ENCODE peak calls at places on chromosomes 1 and 21, in six cellular contexts. V is transverse colon, L is left lung, M is cardiac muscle cell, H is A673, T is stomach. A is an unnamed sample. For H3K27me3, the result is how much of the 10 kb centered on the place peaks cover.

GRCh38 chr1:92315766-92316413 is 17.0 kb downstream of the RPAP2 start:
- DNase-seq in V (peak), L (no peak), M (no peak), H (no peak), T (no peak), A (no peak)

GRCh38 chr1:200075938-200076546 is 48.5 kb downstream of the NR5A2 start:
- DNase-seq in V (no peak), L (no peak), M (no peak), H (peak), T (no peak), A (peak)

GRCh38 chr21:40852563-40852962 is 5.6 kb upstream of the DSCAM start:
- DNase-seq in V (no peak), L (no peak), M (no peak), H (no peak), T (no peak), A (no peak)

GRCh38 chr1:177567393-177567792 is 396.6 kb downstream of the BRINP2 start:
- DNase-seq in V (no peak), L (no peak), M (no peak), H (peak), T (no peak), A (no peak)

GRCh38 chr1:157193219-157193618 is 55.0 kb upstream of the ETV3 start:
- DNase-seq in V (no peak), L (no peak), M (no peak), H (no peak), T (no peak), A (no peak)

GRCh38 chr1:54297596-54298283 is 97.8 kb downstream of the MRPL37 start:
- DNase-seq in V (peak), L (no peak), M (no peak), H (no peak), T (no peak), A (no peak)

GRCh38 chr21:15850645-15851044 is 120.9 kb downstream of the USP25 start:
- DNase-seq in V (no peak), L (no peak), M (no peak), H (no peak), T (no peak), A (no peak)

GRCh38 chr1:28512058-28512611 is 6.3 kb downstream of the RCC1 start:
- DNase-seq in V (no peak), L (no peak), M (no peak), H (peak), T (no peak), A (no peak)

GRCh38 chr1:178011101-178011828 is 41.4 kb upstream of the SEC16B start:
- DNase-seq in V (no peak), L (no peak), M (no peak), H (no peak), T (no peak), A (no peak)

GRCh38 chr1:54425152-54425584 is 19.0 kb upstream of the SSBP3 start:
- DNase-seq in V (peak), L (no peak), M (no peak), H (no peak), T (no peak), A (no peak)

GRCh38 chr1:145729196-145729595 is 9.9 kb downstream of the CD160 start:
- DNase-seq in V (no peak), L (no peak), M (no peak), H (no peak), T (no peak), A (no peak)

GRCh38 chr1:94246692-94247145 is 9.3 kb upstream of the ARHGAP29 start:
- DNase-seq in V (no peak), L (no peak), M (peak), H (no peak), T (no peak), A (no peak)

GRCh38 chr1:109926662-109927300 is 16.1 kb downstream of the CSF1 start:
- DNase-seq in V (no peak), L (no peak), M (no peak), H (no peak), T (peak), A (no peak)

GRCh38 chr1:109188200-109188599 is 25.5 kb upstream of the SARS1 start:
- DNase-seq in V (no peak), L (no peak), M (no peak), H (no peak), T (no peak), A (no peak)

GRCh38 chr1:111471012-111471411 is 2.8 kb upstream of the C1orf162 start:
- DNase-seq in V (peak), L (peak), M (no peak), H (no peak), T (peak), A (peak)

GRCh38 chr1:10706514-10706913 is 89.9 kb downstream of the CASZ1 start:
- DNase-seq in V (no peak), L (no peak), M (no peak), H (no peak), T (no peak), A (no peak)

GRCh38 chr1:235648954-235649721 is 446 bp downstream of the GNG4 start:
- DNase-seq in V (peak), L (peak), M (peak), H (peak), T (peak), A (no peak)

GRCh38 chr21:38921511-38922215 is 115.9 kb downstream of the ETS2 start:
- DNase-seq in V (peak), L (no peak), M (no peak), H (no peak), T (no peak), A (no peak)

DNA sequence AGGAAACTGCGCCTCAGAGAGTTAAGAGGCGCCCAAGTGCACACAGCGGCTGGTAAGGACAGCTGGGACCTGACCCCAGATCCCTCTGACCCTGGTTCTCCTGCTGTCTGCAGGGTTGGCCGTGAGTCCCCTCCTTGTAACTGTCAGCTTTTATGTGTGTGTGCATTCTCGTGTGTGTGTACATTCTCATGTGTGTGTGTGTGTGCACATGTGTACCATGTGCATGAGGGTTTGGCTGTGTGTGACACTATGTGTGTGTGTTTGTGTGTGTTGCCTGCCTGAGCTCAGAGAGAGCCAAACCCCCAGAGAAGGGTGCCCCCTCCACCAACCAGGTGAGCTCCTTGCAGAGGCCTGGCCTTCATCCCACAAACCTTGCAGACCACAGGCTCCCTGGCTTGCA is 25.9 kb upstream of the EFHD2 start:
- DNase-seq in V (no peak), L (no peak), M (no peak), H (no peak), T (no peak), A (no peak)
- H3K27me3 ChIP-seq in V (under half), L (under half), M (under half), H (under half), T (under half), A (under half)

DNA sequence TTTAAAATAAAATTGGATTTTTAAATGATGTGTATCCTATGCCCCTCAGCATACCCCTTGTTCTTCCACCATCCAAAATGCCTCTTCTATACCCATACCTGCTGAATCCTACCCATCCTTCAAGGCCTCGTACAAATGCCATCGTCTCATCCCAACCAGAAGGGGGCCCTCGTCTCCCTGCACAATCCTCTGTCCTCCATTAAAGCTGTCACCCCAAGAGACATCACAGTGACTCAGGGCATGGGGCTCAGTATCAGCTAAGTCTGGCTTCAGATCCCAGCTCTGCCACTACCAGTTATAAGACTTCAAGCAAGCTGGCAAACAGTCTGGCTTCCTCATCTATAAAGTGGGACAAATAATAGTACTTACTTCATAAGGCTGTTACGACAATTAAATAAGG is 23.8 kb downstream of the IGFN1 start:
- DNase-seq in V (no peak), L (peak), M (no peak), H (peak), T (peak), A (peak)
- TF ChIP-seq CTCF in V (no peak), L (no peak), M (no peak), H (peak), T (no peak), A (no peak)

GRCh38 chr1:21278898-21279819 is 11.1 kb downstream of the ECE1 start:
- DNase-seq in V (no peak), L (no peak), M (no peak), H (no peak), T (no peak), A (no peak)
- H3K4me3 ChIP-seq in V (no peak), L (peak), M (no peak), H (no peak), T (peak), A (no peak)

GRCh38 chr1:152997911-152998310 is 3.6 kb upstream of the SPRR3 start:
- DNase-seq in V (no peak), L (no peak), M (no peak), H (no peak), T (no peak), A (no peak)
- H3K27me3 ChIP-seq in V (under half), L (under half), M (under half), H (under half), T (under half), A (under half)

GRCh38 chr1:215888159-215888558 is 321.1 kb downstream of the KCTD3 start:
- DNase-seq in V (no peak), L (no peak), M (no peak), H (no peak), T (no peak), A (no peak)
- TF ChIP-seq CTCF in V (no peak), L (no peak), M (no peak), H (peak), T (no peak), A (no peak)

DNA sequence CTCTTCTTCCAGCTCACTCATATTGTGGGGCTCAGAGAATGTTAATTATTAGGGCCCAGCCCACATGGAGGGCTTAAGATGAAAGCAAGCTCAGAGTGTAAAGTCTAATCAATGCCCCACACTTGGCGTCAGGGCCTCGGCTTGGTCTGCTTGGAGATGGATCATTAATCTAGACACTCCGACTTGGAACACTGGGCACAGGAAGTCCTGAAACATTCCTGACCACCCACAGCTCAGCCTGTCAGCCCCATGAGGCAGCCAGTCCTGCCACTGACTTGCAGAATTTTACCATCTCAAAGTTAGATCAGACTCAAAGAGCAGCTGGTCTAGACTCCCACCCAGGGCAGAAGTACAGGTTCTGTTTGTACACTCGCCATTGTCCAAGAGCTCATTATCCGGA is 69.8 kb upstream of the TRABD2B start:
- DNase-seq in V (no peak), L (no peak), M (no peak), H (peak), T (no peak), A (no peak)
- H3K4me3 ChIP-seq in V (no peak), L (no peak), M (no peak), H (no peak), T (no peak), A (no peak)

GRCh38 chr21:44903054-44903685 is 17.5 kb downstream of the ITGB2 start:
- DNase-seq in V (no peak), L (no peak), M (no peak), H (no peak), T (no peak), A (no peak)

GRCh38 chr21:44905725-44906084 is 15.0 kb downstream of the ITGB2 start:
- DNase-seq in V (no peak), L (no peak), M (no peak), H (no peak), T (no peak), A (no peak)

GRCh38 chr21:44905016-44905724 is 15.5 kb downstream of the ITGB2 start:
- DNase-seq in V (no peak), L (no peak), M (no peak), H (no peak), T (no peak), A (no peak)

GRCh38 chr21:44903689-44904088 is 17.0 kb downstream of the ITGB2 start:
- DNase-seq in V (no peak), L (no peak), M (no peak), H (no peak), T (no peak), A (no peak)

GRCh38 chr21:44904141-44904923 is 16.4 kb downstream of the ITGB2 start:
- DNase-seq in V (no peak), L (no peak), M (no peak), H (no peak), T (no peak), A (no peak)
- H3K27me3 ChIP-seq in V (under half), L (under half), M (under half), H (under half), T (under half), A (under half)

DNA sequence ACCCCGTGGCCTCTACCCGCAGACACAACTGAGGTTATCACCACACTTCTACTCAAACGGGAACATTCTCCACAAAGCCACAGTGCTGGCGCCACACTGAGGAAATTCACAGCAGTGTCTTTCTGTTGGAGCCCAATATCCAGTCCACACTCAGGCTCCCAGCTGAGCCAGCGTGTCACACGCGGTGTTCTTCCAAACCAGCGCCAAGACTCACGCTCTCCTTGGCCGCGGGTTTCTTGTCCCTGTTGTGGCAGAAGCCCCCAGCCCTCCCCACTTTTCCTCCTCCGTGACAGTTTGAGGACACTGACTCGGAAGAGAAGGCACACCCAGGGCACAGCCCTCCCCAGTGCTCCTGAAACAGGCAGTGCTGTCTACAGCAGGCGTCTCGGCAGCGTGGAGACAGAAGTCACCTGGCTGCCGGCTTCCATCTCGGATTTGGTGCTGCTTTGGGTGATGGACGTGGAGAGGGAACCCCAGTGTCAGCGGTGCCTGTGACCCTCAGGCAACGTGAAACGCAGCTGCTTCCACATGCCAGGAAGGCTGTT is 35.4 kb upstream of the AGPAT3 start:
- DNase-seq in V (no peak), L (no peak), M (no peak), H (peak), T (no peak), A (no peak)
- TF ChIP-seq CTCF in V (no peak), L (no peak), M (no peak), H (peak), T (no peak), A (no peak)

A was measured in tibial artery.